ENCODE peak calls at places on chromosomes 2 and 18, in nine cellular contexts. Q, V, D, C, U, O, B, X and Z are unnamed samples.
A peak's percentile ranks its signal among the peaks of the same experiment; 100 is the strongest.

GRCh38 chr18:75691483-75691882 is 264.0 kb upstream of the SMIM21 start:
- DNase-seq in Q (no peak), V (no peak), D (no peak), C (no peak), U (no peak), O (no peak), B (no peak), X (no peak), Z (no peak)

GRCh38 chr2:141341444-141341843 is 789.4 kb downstream of the LRP1B start:
- DNase-seq in Q (no peak), V (no peak), D (no peak), C (no peak), U (no peak), O (peak; percentile 94), B (peak; percentile 99), X (no peak), Z (no peak)

GRCh38 chr2:173589604-173590277 is 235.1 kb downstream of the CDCA7 start:
- DNase-seq in Q (no peak), V (no peak), D (no peak), C (no peak), U (no peak), O (no peak), B (peak; percentile 13), X (no peak), Z (no peak)

GRCh38 chr2:222333397-222333796 is 34.6 kb upstream of the PAX3 start:
- DNase-seq in Q (no peak), V (no peak), D (no peak), C (no peak), U (peak; percentile 19), O (no peak), B (no peak), X (no peak), Z (no peak)

GRCh38 chr2:48826986-48827385 is 71.5 kb upstream of the LHCGR start:
- DNase-seq in Q (no peak), V (no peak), D (no peak), C (no peak), U (no peak), O (no peak), B (no peak), X (no peak), Z (no peak)

GRCh38 chr2:28101123-28101522 is 210.6 kb downstream of the BABAM2 start:
- DNase-seq in Q (no peak), V (no peak), D (no peak), C (no peak), U (no peak), O (no peak), B (peak; percentile 21), X (no peak), Z (no peak)

GRCh38 chr2:31384351-31384750 is 30.2 kb downstream of the XDH start:
- DNase-seq in Q (no peak), V (no peak), D (no peak), C (no peak), U (no peak), O (peak; percentile 82), B (peak; percentile 98), X (no peak), Z (no peak)

GRCh38 chr18:45402485-45403056 is 212.7 kb upstream of the SLC14A2 start:
- DNase-seq in Q (no peak), V (no peak), D (no peak), C (no peak), U (no peak), O (no peak), B (peak; percentile 92), X (no peak), Z (no peak)

GRCh38 chr2:54476852-54477251 is 20.7 kb downstream of the SPTBN1 start:
- DNase-seq in Q (no peak), V (no peak), D (no peak), C (no peak), U (no peak), O (no peak), B (peak; percentile 31), X (no peak), Z (no peak)

GRCh38 chr2:205673312-205673711 is 9.0 kb upstream of the NRP2 start:
- DNase-seq in Q (no peak), V (no peak), D (no peak), C (no peak), U (no peak), O (no peak), B (no peak), X (no peak), Z (no peak)
- H3K4me3 ChIP-seq in Q (no peak overlapping the region), V (no peak overlapping the region), D (no peak overlapping the region), C (no peak overlapping the region), U (no peak overlapping the region), O (no peak overlapping the region), B (no peak overlapping the region), X (no peak overlapping the region), Z (no peak overlapping the region)

GRCh38 chr2:223897669-223898314 is 47.3 kb downstream of the WDFY1 start:
- DNase-seq in Q (no peak), V (no peak), D (no peak), C (no peak), U (no peak), O (no peak), B (no peak), X (no peak), Z (no peak)

GRCh38 chr2:223896751-223897320 is 48.3 kb downstream of the WDFY1 start:
- DNase-seq in Q (no peak), V (no peak), D (no peak), C (no peak), U (no peak), O (peak; percentile 56), B (peak; percentile 39), X (no peak), Z (no peak)

GRCh38 chr2:223894968-223895367 is 50.2 kb downstream of the WDFY1 start:
- DNase-seq in Q (no peak), V (no peak), D (no peak), C (no peak), U (no peak), O (no peak), B (no peak), X (no peak), Z (no peak)

GRCh38 chr2:223889133-223889769 is 51.9 kb upstream of the AP1S3 start:
- DNase-seq in Q (no peak), V (no peak), D (no peak), C (no peak), U (no peak), O (no peak), B (no peak), X (no peak), Z (no peak)

DNA sequence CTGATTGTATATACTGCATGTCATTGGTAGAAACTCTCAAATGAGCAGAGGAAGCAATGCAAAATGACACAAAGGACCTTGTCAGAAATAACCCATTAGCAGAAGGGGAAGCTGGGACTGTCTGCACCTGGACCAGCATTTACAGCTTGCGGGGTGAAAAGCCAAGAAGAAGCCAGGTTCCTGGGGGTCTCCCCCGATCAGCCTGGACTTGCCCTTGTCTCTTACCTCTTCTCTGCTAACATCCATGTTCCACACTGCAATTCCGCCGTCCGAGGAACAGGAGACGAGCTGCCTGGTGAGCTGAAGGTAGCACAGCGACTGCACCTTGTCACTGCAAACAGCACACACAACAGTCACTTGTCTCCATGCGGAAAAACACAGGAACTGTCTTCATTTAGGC is 51.1 kb downstream of the WDFY1 start:
- DNase-seq in Q (no peak), V (no peak), D (no peak), C (no peak), U (no peak), O (no peak), B (no peak), X (no peak), Z (no peak)
- H3K36me3 ChIP-seq in Q (peaks cover 53% of the 10 kb centered on the region), V (no peaks in the 10 kb centered on the region), D (peaks cover 10% of the 10 kb centered on the region), C (peaks cover 50% of the 10 kb centered on the region), U (no peaks in the 10 kb centered on the region), O (peaks cover 79% of the 10 kb centered on the region), B (peaks cover 17% of the 10 kb centered on the region), X (peaks cover 81% of the 10 kb centered on the region), Z (peaks cover 21% of the 10 kb centered on the region)

GRCh38 chr2:40225670-40226069 is 226.2 kb downstream of the SLC8A1 start:
- DNase-seq in Q (no peak), V (no peak), D (no peak), C (no peak), U (no peak), O (no peak), B (no peak), X (no peak), Z (no peak)

GRCh38 chr2:40224321-40224720 is 227.6 kb downstream of the SLC8A1 start:
- DNase-seq in Q (no peak), V (no peak), D (no peak), C (no peak), U (no peak), O (no peak), B (no peak), X (no peak), Z (no peak)

GRCh38 chr2:40218679-40219078 is 233.2 kb downstream of the SLC8A1 start:
- DNase-seq in Q (peak; percentile 35), V (peak; percentile 51), D (no peak), C (no peak), U (no peak), O (no peak), B (no peak), X (no peak), Z (no peak)

GRCh38 chr2:40219141-40219540 is 232.7 kb downstream of the SLC8A1 start:
- DNase-seq in Q (no peak), V (no peak), D (no peak), C (no peak), U (no peak), O (no peak), B (no peak), X (no peak), Z (no peak)

DNA sequence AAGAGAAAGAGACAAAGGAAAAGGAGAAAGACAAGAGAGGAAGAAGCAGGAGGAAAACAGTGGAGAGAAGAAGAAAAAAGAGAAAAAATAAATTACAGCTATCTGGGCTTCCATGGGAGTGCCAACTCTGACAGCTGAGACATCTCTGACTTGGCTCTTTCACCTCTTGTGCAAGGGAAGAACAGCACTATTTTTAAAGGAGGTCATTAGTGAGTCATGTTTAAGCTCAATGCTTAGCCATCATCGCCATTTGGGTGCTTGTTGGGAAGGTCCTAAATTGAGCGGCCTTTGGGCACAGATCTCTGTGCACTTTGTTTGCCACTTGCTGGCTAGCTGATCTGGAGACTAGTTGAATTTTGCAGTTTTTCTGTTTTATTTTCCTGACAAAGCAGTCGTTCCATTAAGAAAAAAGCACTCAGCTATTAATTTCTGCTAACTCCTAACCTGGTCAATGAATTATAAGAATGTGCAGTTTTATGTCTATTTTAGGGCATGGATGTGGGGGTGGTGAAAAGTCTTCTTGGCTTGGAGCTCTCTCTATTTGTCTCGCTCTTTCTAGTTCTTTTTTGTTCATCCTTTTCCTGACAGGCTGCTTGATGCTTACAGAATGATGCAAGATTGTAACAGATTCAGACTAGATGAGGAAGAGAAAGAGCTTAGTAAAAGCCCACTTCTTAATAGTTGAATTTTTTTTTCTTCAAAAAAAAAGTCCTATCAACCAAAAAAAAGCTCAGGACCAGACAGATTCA is 231.5 kb downstream of the SLC8A1 start:
- DNase-seq in Q (no peak), V (peak; percentile 24), D (no peak), C (no peak), U (no peak), O (peak; percentile 60), B (peak; percentile 65), X (no peak), Z (no peak)
- H3K4me3 ChIP-seq in Q (no peak overlapping the region), V (no peak overlapping the region), D (no peak overlapping the region), C (no peak overlapping the region), U (no peak overlapping the region), O (no peak overlapping the region), B (no peak overlapping the region), X (no peak overlapping the region), Z (no peak overlapping the region)

DNA sequence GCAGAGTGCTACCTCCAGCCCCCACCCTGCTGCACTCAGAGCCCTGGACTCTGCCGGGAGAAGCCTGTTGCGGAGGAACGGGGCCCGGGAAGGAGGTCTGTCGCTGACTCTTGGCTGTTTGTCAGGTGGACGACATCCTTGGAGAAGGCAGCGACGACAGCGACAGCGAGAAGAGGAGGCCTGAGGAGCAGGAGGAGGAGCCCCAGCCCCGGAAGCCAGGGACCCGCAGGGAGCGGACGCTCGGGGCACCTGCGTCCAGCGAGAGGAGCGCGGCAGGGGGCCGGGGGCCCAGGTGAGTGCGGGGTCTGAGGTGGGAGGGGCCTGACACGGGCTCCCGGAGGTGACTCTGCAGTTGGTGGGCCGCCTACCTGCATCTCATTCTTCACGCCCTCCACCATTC is 56.6 kb downstream of the CTDP1 start:
- DNase-seq in Q (no peak), V (no peak), D (no peak), C (peak; percentile 78), U (no peak), O (no peak), B (no peak), X (peak; percentile 63), Z (no peak)
- H3K36me3 ChIP-seq in Q (peaks cover 95% of the 10 kb centered on the region), V (no peaks in the 10 kb centered on the region), D (peaks cover 13% of the 10 kb centered on the region), C (peaks cover 81% of the 10 kb centered on the region), U (peaks cover 5% of the 10 kb centered on the region), O (peaks cover 93% of the 10 kb centered on the region), B (peaks cover 25% of the 10 kb centered on the region), X (peaks cover 49% of the 10 kb centered on the region), Z (peaks cover 42% of the 10 kb centered on the region)